ENCODE peak calls at places on chromosomes 6 and 20, in four cellular contexts. One of them, this sample, is unnamed.
A peak's percentile ranks its signal among the peaks of the same experiment; 100 is the strongest.

GRCh38 chr6:144797881-144798589 is 512.9 kb downstream of the UTRN start:
- DNase-seq in H9: no peak
- DNase-seq in CD8-positive, alpha-beta T cell: no peak
- DNase-seq in neuronal stem cell: no peak
- DNase-seq in this sample: no peak

GRCh38 chr20:44334306-44334705 is 2.5 kb upstream of the R3HDML start:
- DNase-seq in H9: no peak
- DNase-seq in CD8-positive, alpha-beta T cell: no peak
- DNase-seq in neuronal stem cell: no peak
- DNase-seq in this sample: no peak

GRCh38 chr6:137309078-137309762 is 90.0 kb upstream of the IFNGR1 start:
- DNase-seq in H9: peak; percentile 61
- DNase-seq in CD8-positive, alpha-beta T cell: no peak
- DNase-seq in neuronal stem cell: no peak
- DNase-seq in this sample: no peak

GRCh38 chr6:138656278-138656803 is 117.2 kb upstream of the CCDC28A start:
- DNase-seq in H9: no peak
- DNase-seq in CD8-positive, alpha-beta T cell: no peak
- DNase-seq in neuronal stem cell: no peak
- DNase-seq in this sample: no peak

GRCh38 chr6:149235130-149235561 is 82.4 kb upstream of the TAB2 start:
- DNase-seq in H9: no peak
- DNase-seq in CD8-positive, alpha-beta T cell: no peak
- DNase-seq in neuronal stem cell: no peak
- DNase-seq in this sample: no peak

GRCh38 chr6:30880563-30881252 is 3.6 kb upstream of the DDR1 start:
- DNase-seq in H9: peak; percentile 86
- DNase-seq in CD8-positive, alpha-beta T cell: no peak
- DNase-seq in neuronal stem cell: peak; percentile 95
- DNase-seq in this sample: no peak

GRCh38 chr20:16520154-16520553 is 53.1 kb downstream of the KIF16B start:
- DNase-seq in H9: no peak
- DNase-seq in CD8-positive, alpha-beta T cell: no peak
- DNase-seq in neuronal stem cell: peak; percentile 1
- DNase-seq in this sample: no peak

GRCh38 chr6:66675906-66676305 is 968.9 kb upstream of the EYS start:
- DNase-seq in H9: no peak
- DNase-seq in CD8-positive, alpha-beta T cell: no peak
- DNase-seq in neuronal stem cell: no peak
- DNase-seq in this sample: no peak

GRCh38 chr6:38671885-38672467 is 31.0 kb downstream of the GLO1 start:
- DNase-seq in H9: peak; percentile 33
- DNase-seq in CD8-positive, alpha-beta T cell: peak; percentile 24
- DNase-seq in neuronal stem cell: peak; percentile 17
- DNase-seq in this sample: peak; percentile 31

DNA sequence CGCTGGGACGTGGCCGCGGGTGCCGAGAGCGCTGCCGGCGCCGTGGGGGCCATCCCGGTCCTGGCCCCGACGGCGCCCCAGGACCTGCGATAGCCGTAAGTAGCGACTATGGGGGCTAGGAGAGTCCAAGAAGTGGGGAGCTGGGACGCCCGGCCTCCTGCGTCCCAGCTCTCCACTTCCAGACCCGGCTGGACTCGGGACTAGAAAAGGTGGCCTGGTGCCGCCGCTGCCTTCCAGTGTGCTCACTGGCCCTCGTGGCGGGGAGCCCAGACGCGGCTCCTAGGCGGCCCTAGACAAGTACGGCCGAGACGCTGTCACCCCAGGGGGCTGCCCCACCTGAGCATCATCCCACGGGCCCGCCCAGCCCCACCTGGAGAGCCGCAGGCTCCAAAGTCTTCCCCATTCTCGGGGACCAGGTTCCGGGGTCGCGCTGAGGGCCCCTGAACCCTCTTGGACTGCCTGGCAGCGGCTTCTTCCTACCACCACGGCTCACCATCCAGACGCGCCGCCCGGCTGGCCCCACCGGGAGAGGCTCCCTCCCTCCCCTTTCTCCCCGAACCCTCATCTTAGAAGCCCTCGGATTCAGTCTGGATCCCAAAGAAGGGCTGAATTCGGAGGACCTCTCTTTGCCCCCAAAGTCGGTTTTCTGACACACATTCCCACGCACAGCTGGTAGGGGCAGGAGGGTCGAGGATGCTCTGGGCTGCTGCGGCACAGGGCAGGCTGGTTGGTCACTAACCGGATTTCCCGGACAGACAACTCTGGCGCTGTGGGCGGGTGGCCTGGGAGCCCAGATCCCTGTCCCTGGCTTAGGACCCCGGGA is 878 bp upstream of the MDFI start:
- DNase-seq in H9: peak; percentile 55
- DNase-seq in CD8-positive, alpha-beta T cell: no peak
- DNase-seq in neuronal stem cell: no peak
- DNase-seq in this sample: no peak
- H3K27ac ChIP-seq in H9: no peak overlapping the region
- H3K27ac ChIP-seq in CD8-positive, alpha-beta T cell: no peak overlapping the region
- H3K27ac ChIP-seq in neuronal stem cell: no peak overlapping the region
- H3K27ac ChIP-seq in this sample: no peak overlapping the region

DNA sequence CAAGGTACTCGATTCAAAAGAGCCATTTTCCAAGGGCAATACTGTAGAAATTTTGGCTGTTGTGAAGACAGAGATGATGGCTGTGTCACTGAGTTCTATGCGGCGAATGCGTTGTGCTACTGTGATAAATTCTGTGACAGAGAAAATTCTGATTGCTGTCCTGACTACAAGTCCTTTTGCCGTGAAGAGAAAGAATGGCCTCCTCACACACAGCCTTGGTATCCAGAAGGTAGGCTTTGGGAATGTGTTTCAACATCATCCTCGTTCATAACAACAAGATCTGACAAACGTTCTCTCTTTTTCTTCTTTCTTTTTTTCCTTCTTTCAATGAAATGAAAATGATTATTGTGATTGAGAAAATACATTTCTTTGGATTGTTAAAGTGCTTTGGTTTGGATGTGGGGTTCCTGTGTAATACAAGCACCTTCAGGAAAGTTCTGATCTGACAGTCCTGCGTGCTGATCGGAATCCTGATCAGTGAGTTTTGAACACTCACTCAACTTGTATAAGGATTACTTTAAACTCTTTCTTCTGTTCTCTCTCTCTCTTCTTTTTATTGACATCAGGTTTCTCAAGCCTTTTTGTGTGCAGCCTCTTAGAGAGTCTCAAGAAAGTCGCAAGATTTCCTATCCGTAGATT is 555 bp downstream of the TINAG start:
- DNase-seq in H9: no peak
- DNase-seq in CD8-positive, alpha-beta T cell: no peak
- DNase-seq in neuronal stem cell: no peak
- DNase-seq in this sample: no peak
- H3K27ac ChIP-seq in H9: no peak overlapping the region
- H3K27ac ChIP-seq in CD8-positive, alpha-beta T cell: no peak overlapping the region
- H3K27ac ChIP-seq in neuronal stem cell: no peak overlapping the region
- H3K27ac ChIP-seq in this sample: no peak overlapping the region

DNA sequence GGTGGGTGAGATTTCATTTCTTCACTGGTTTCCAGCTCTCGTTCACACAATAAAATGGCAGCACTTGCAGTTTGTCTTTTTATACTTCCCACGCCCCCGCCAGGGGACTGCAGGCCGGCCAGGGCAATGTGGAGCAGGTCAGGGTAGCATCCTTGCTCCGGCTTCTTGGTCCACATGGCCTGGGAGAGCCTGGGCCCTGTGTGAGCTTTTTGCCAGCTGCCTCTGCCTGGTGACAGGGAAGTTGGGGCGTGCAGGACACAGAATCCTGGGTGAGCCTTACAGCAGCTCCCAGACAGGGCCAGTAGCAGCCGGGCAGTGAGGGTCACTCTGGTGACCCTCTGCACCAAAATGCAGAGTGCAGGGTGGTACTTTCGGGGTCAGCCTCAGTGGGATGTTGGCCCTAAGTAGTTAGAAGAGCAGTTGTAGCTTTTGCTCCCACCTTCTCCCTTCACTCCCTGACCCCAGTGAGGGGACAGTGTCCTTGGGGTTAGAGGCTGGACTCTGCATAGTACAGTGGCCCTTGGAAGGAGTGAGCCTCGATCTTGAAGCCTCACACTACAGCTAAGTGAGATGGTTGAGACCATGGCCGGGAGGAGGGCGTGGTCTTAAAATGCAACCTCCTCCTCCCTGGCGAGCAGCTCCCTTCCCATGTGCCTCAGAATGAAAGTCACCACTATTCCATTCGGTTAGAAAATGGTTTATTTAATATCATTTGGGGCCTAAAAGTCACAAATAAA is 23.8 kb downstream of the PYGB start:
- DNase-seq in H9: no peak
- DNase-seq in CD8-positive, alpha-beta T cell: no peak
- DNase-seq in neuronal stem cell: no peak
- DNase-seq in this sample: no peak
- H3K27ac ChIP-seq in H9: no peak overlapping the region
- H3K27ac ChIP-seq in CD8-positive, alpha-beta T cell: no peak overlapping the region
- H3K27ac ChIP-seq in neuronal stem cell: no peak overlapping the region
- H3K27ac ChIP-seq in this sample: no peak overlapping the region

DNA sequence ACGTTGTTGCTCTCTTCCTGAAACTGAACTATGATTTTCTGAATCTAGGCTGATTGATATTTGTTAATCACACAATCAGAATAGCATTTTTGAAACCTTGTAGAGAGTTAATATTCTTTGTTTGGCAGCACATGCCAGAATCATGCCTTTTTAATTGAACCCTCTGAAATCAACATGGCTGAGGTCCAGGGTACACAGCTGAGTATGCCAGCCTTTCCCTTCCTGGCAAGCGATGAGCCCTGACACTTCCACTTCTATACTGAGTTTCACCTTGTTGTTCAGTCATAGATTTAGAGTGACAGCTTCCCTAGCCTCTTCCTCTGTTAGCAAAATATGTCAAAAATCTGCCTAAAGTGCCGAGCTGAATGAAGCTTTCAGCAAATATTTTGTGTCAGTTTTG is 6.8 kb downstream of the HDDC2 start:
- DNase-seq in H9: no peak
- DNase-seq in CD8-positive, alpha-beta T cell: no peak
- DNase-seq in neuronal stem cell: no peak
- DNase-seq in this sample: no peak
- H3K27ac ChIP-seq in H9: no peak overlapping the region
- H3K27ac ChIP-seq in CD8-positive, alpha-beta T cell: no peak overlapping the region
- H3K27ac ChIP-seq in neuronal stem cell: no peak overlapping the region
- H3K27ac ChIP-seq in this sample: no peak overlapping the region

GRCh38 chr20:39518649-39519048 is 556.5 kb downstream of the DHX35 start:
- DNase-seq in H9: no peak
- DNase-seq in CD8-positive, alpha-beta T cell: no peak
- DNase-seq in neuronal stem cell: no peak
- DNase-seq in this sample: no peak

GRCh38 chr20:39516964-39517363 is 554.8 kb downstream of the DHX35 start:
- DNase-seq in H9: no peak
- DNase-seq in CD8-positive, alpha-beta T cell: no peak
- DNase-seq in neuronal stem cell: no peak
- DNase-seq in this sample: no peak
- H3K27ac ChIP-seq in H9: no peak overlapping the region
- H3K27ac ChIP-seq in CD8-positive, alpha-beta T cell: no peak overlapping the region
- H3K27ac ChIP-seq in neuronal stem cell: no peak overlapping the region
- H3K27ac ChIP-seq in this sample: no peak overlapping the region